ENCODE peak calls at places on chromosomes 6 and 20, in seven cellular contexts. T is AG04450, Z is GM06990, A is brain microvascular endothelial cell, X is mesendoderm, J is body of pancreas, L is heart left ventricle. V is an unnamed sample. For H3K27me3, the result is how much of the 10 kb centered on the place peaks cover.

GRCh38 chr6:139349464-139350020 is 24.9 kb downstream of the CITED2 start:
- DNase-seq in X (no peak), T (no peak), J (peak), A (no peak), Z (no peak), L (no peak), V (no peak)

GRCh38 chr20:45111799-45112471 is 3.0 kb downstream of the WFDC5 start:
- DNase-seq in Z (no peak), T (no peak), J (no peak), L (no peak), X (peak), A (no peak), V (peak)

GRCh38 chr6:101462576-101462975 is 69.1 kb downstream of the GRIK2 start:
- DNase-seq in A (no peak), X (no peak), Z (no peak), T (peak), L (no peak), J (no peak), V (no peak)

GRCh38 chr20:51019598-51020592 is 3.0 kb downstream of the KCNG1 start:
- DNase-seq in J (no peak), T (no peak), Z (no peak), L (no peak), X (no peak), A (no peak), V (peak)

GRCh38 chr6:45163952-45164766 is 164.0 kb upstream of the RUNX2 start:
- DNase-seq in L (no peak), J (no peak), T (no peak), A (no peak), X (peak), Z (peak), V (no peak)

GRCh38 chr6:160387887-160388286 is 39.7 kb downstream of the SLC22A3 start:
- DNase-seq in T (no peak), Z (no peak), A (no peak), J (no peak), L (no peak), X (no peak), V (no peak)

GRCh38 chr6:82363368-82364086 is at the start of gene TPBG:
- DNase-seq in A (peak), J (peak), T (peak), Z (peak), X (peak), L (peak), V (peak)

GRCh38 chr6:64013061-64013410 is 377.4 kb downstream of the PHF3 start:
- DNase-seq in Z (no peak), J (no peak), T (no peak), X (no peak), L (no peak), A (no peak), V (no peak)

GRCh38 chr6:159828074-159828473 is 28.0 kb downstream of the PNLDC1 start:
- DNase-seq in A (no peak), L (no peak), Z (no peak), X (no peak), J (peak), T (no peak), V (no peak)

GRCh38 chr6:79536615-79536968 is 638 bp downstream of the LCA5 start:
- DNase-seq in A (peak), T (no peak), X (no peak), J (peak), Z (no peak), L (peak), V (no peak)

GRCh38 chr20:45088247-45088646 is 12.7 kb downstream of the KCNS1 start:
- DNase-seq in L (no peak), Z (no peak), X (peak), T (peak), A (peak), J (no peak), V (peak)

GRCh38 chr6:187252-187840 is 104.9 kb upstream of the DUSP22 start:
- DNase-seq in J (no peak), L (no peak), A (no peak), X (peak), Z (no peak), T (no peak), V (no peak)

GRCh38 chr6:26088344-26088743 is 1.1 kb downstream of the HFE start:
- DNase-seq in A (no peak), T (no peak), L (no peak), Z (no peak), J (no peak), X (no peak), V (no peak)

GRCh38 chr6:53730767-53731166 is 64.0 kb upstream of the LRRC1 start:
- DNase-seq in Z (no peak), A (no peak), L (no peak), X (no peak), J (no peak), T (no peak), V (no peak)

GRCh38 chr6:124795879-124796838 is 166.1 kb upstream of the RNF217 start:
- DNase-seq in Z (no peak), A (peak), T (no peak), J (peak), L (peak), X (peak), V (no peak)

GRCh38 chr20:43992885-43993284 is 78.2 kb downstream of the TOX2 start:
- DNase-seq in A (no peak), Z (no peak), T (no peak), L (no peak), X (no peak), J (no peak), V (no peak)

GRCh38 chr6:30515967-30516753 is 26.9 kb downstream of the HLA-E start:
- DNase-seq in J (peak), A (peak), Z (peak), L (peak), X (peak), T (peak), V (peak)

GRCh38 chr20:59082077-59082740 is 39.6 kb upstream of the PRELID3B start:
- DNase-seq in J (no peak), X (peak), T (no peak), A (no peak), L (no peak), Z (no peak), V (peak)

GRCh38 chr20:40938020-40938419 is 90.6 kb upstream of the TOP1 start:
- DNase-seq in L (no peak), Z (no peak), J (no peak), X (peak), A (no peak), T (no peak), V (no peak)

GRCh38 chr6:141988954-141989705 is 143.6 kb upstream of the GJE1 start:
- DNase-seq in X (peak), A (peak), T (peak), Z (peak), L (no peak), J (peak), V (peak)

GRCh38 chr20:52143277-52143676 is 48.3 kb downstream of the ZFP64 start:
- DNase-seq in T (no peak), L (no peak), X (no peak), A (no peak), J (no peak), Z (no peak), V (no peak)

GRCh38 chr20:45012682-45013302 is 46.5 kb downstream of the STK4 start:
- DNase-seq in T (peak), A (no peak), L (no peak), J (no peak), X (peak), Z (no peak), V (no peak)

GRCh38 chr6:71726121-71726520 is 160.2 kb upstream of the RIMS1 start:
- DNase-seq in Z (no peak), L (no peak), T (no peak), J (no peak), X (no peak), A (no peak), V (no peak)

GRCh38 chr20:8943638-8944037 is 125.2 kb upstream of the PLCB4 start:
- DNase-seq in Z (no peak), L (no peak), T (no peak), J (no peak), X (no peak), A (no peak), V (no peak)

DNA sequence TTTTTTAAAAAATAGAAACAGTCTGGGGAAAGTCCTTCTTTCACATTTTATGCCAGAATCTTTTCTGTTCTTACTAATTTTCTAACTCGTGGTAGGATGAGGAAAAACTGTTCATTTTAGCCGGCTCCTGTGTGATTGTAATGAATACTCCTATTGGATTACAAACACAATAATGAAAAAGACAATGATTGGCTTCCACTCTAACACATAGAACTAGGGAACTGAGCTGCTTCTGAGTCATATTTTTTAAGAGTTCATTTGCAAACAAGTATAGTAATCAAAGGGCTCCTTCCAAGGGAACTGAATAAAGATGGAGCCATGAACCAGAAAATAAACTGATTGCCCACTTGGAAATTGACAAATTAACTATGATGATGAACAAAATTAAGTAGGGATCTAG is 265.3 kb upstream of the TCF21 start:
- DNase-seq in A (no peak), T (no peak), Z (no peak), J (no peak), L (no peak), X (no peak), V (no peak)
- H3K27me3 ChIP-seq in A (under half), T (under half), Z (under half), J (under half), L (under half), X (under half), V (under half)

DNA sequence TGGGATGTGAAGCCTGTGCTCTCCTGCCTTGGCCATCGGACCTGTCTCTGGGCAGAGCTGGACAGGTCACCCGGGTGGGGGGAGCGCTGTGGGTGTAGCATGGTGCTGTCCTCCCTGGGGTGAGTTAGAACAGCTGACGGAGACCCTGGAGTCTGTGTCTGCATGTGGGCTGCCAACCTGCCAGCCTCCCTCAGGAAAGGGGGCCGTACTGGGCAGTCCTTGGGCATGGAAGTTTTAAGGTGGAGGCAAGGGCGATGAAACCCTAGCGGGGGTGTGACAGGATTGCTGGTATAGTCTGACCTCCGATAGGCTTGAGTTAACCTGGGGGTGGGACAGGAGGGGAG is 2.4 kb downstream of the SOX18 start:
- DNase-seq in T (no peak), A (no peak), Z (no peak), L (no peak), J (no peak), X (no peak), V (peak)
- H3K27me3 ChIP-seq in T (half or more), A (under half), Z (under half), L (half or more), J (under half), X (under half), V (under half)

GRCh38 chr6:33801611-33802010 is 2.2 kb downstream of the MLN start:
- DNase-seq in A (no peak), L (no peak), Z (no peak), J (no peak), T (no peak), X (no peak), V (peak)
- H3K27me3 ChIP-seq in A (under half), L (under half), Z (under half), J (under half), T (under half), X (under half), V (under half)

GRCh38 chr20:2751868-2752630 is 48.4 kb downstream of the CPXM1 start:
- DNase-seq in A (no peak), X (no peak), J (peak), L (no peak), T (no peak), Z (no peak), V (peak)
- H3K27me3 ChIP-seq in A (half or more), X (under half), J (under half), L (under half), T (half or more), Z (under half), V (half or more)

DNA sequence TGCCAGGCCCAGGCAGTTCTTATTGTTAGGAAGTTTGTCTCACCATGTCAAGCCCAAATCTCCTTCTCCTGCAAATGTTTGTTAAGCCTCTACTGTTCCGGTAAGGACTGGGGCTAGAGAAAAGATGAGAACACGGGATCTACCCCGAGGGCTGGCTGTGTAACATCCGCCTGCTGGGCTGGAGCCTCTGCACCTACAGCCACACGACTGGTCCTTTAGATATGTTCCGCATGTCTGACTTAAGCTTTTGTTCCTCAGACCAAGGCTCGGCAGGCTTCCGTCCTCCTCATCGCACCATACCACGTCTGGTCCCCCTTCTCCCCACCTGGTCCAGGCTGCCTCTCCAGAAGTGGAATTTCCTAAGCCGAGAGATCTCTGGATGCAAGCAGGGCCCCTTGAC is 2.6 kb downstream of the GHRH start:
- DNase-seq in Z (no peak), T (no peak), X (peak), A (no peak), J (no peak), L (no peak), V (peak)
- H3K27me3 ChIP-seq in Z (under half), T (under half), X (under half), A (under half), J (under half), L (under half), V (half or more)

DNA sequence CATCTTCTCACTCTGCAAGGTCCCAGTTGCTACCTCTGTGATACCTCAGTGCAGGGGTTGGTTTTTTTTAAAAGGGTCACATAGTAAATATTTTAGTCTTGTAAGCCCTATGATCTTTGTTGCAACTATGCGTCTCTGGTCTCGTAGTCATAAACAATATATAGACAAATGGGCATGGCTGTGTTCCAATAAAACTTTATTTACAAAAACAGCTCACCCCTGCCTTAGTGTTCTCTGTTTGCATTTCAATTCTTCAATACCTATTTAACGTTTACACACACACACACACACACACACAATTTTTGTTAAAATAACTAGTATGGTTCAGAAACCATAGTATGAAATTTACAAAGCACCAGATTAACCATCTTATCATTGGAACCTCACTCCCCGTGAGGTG is 216.8 kb downstream of the PREX1 start:
- DNase-seq in L (no peak), A (no peak), J (no peak), Z (no peak), T (no peak), X (no peak), V (no peak)
- H3K27me3 ChIP-seq in L (under half), A (under half), J (under half), Z (under half), T (under half), X (under half), V (under half)

DNA sequence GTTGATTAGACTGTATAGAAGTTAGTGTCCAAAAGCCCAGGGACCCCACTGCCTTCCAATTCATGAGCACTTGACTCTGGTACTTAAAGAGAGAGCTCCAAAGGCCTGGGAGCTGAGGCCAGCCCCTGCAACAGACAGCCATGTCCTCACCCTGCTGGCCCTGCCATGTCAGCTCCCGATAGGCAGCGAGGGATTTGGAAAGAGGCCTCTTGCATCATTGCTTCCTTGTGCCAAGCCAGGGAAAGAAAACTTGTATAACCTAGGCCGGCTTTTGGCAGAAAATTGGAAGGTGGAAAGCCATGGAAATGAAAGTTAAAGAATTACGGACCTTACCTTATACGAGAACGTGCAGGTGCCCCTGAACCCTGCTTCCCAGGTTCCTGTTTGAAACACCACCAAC is 8.4 kb upstream of the PCK1 start:
- DNase-seq in T (no peak), A (no peak), J (no peak), X (no peak), Z (no peak), L (no peak), V (no peak)
- H3K27me3 ChIP-seq in T (under half), A (under half), J (under half), X (under half), Z (under half), L (under half), V (under half)